ENCODE peak calls at places on chromosomes 5 and 9, in nine cellular contexts. D is pancreas, G is Calu3, U is AG10803, Y is spleen, X is bronchial epithelial cell, Q is endothelial cell, B is transverse colon, P is HCT116. Z is an unnamed sample.

GRCh38 chr5:43564289-43564850 is 7.5 kb upstream of the PAIP1 start:
- DNase-seq in B (no peak), U (no peak), G (no peak), D (no peak), Y (no peak), P (no peak), Q (no peak), X (no peak), Z (no peak)

GRCh38 chr9:116282598-116282997 is 129.0 kb downstream of the PAPPA start:
- DNase-seq in G (no peak), P (no peak), Q (no peak), Y (no peak), U (no peak), D (no peak), X (no peak), B (no peak), Z (no peak)

GRCh38 chr5:75886706-75887105 is 169.5 kb upstream of the POC5 start:
- DNase-seq in B (no peak), Q (no peak), Y (no peak), D (no peak), U (no peak), G (no peak), X (peak; percentile 60), P (no peak), Z (no peak)

GRCh38 chr5:67289763-67290521 is 93.3 kb upstream of the CD180 start:
- DNase-seq in Q (no peak), D (no peak), X (no peak), G (no peak), U (peak; percentile 57), Y (no peak), P (no peak), B (peak; percentile 26), Z (no peak)

GRCh38 chr5:171226864-171227263 is 82.2 kb upstream of the TLX3 start:
- DNase-seq in B (no peak), Y (no peak), U (no peak), D (no peak), G (no peak), Q (no peak), X (no peak), P (no peak), Z (no peak)

GRCh38 chr5:136210259-136210658 is 17.3 kb upstream of the SMIM32 start:
- DNase-seq in U (no peak), G (no peak), Q (no peak), P (no peak), B (no peak), D (no peak), X (no peak), Y (no peak), Z (no peak)

GRCh38 chr5:68277427-68277826 is 61.9 kb downstream of the PIK3R1 start:
- DNase-seq in P (no peak), U (no peak), Y (no peak), D (no peak), B (no peak), Q (no peak), G (peak; percentile 45), X (peak; percentile 92), Z (no peak)

GRCh38 chr5:174511711-174512253 is 212.6 kb upstream of the MSX2 start:
- DNase-seq in Y (no peak), Q (no peak), P (no peak), U (no peak), X (peak; percentile 36), G (no peak), D (no peak), B (no peak), Z (no peak)

GRCh38 chr5:177444106-177445051 is 2.2 kb upstream of the PRR7 start:
- DNase-seq in X (no peak), P (no peak), Y (peak; percentile 78), B (no peak), G (no peak), D (no peak), U (no peak), Q (no peak), Z (peak; percentile 67)

GRCh38 chr5:82396871-82397514 is 118.8 kb upstream of the RPS23 start:
- DNase-seq in U (peak; percentile 100), D (no peak), G (peak; percentile 73), Y (no peak), Q (no peak), P (peak; percentile 54), X (peak; percentile 96), B (peak; percentile 47), Z (no peak)

GRCh38 chr9:109108318-109108717 is 11.4 kb downstream of the TMEM245 start:
- DNase-seq in U (peak; percentile 37), P (no peak), B (no peak), G (no peak), Q (no peak), Y (no peak), X (peak; percentile 62), D (no peak), Z (no peak)

GRCh38 chr9:133886563-133887501 is 105.3 kb downstream of the VAV2 start:
- DNase-seq in D (no peak), P (no peak), G (no peak), U (no peak), X (no peak), B (no peak), Y (no peak), Q (no peak), Z (no peak)

GRCh38 chr9:106862115-106862945 is 636 bp upstream of the ZNF462 start:
- DNase-seq in B (peak; percentile 52), U (peak; percentile 34), Q (peak; percentile 59), P (no peak), Y (no peak), X (peak; percentile 38), G (peak; percentile 37), D (peak; percentile 60), Z (peak; percentile 30)
- TF ChIP-seq CTCF in B (no peak), U (peak; percentile 53), Q (no peak), P (no peak), Y (no peak), X (peak; percentile 47), G (no peak), D (no peak), Z (no peak)

GRCh38 chr9:115254217-115254616 is 136.3 kb upstream of the TNC start:
- DNase-seq in Q (no peak), X (no peak), D (no peak), B (no peak), U (no peak), Y (no peak), G (no peak), P (no peak), Z (no peak)

GRCh38 chr9:115254781-115255180 is 136.8 kb upstream of the TNC start:
- DNase-seq in Y (no peak), B (no peak), U (no peak), G (no peak), X (no peak), P (no peak), Q (no peak), D (no peak), Z (no peak)

DNA sequence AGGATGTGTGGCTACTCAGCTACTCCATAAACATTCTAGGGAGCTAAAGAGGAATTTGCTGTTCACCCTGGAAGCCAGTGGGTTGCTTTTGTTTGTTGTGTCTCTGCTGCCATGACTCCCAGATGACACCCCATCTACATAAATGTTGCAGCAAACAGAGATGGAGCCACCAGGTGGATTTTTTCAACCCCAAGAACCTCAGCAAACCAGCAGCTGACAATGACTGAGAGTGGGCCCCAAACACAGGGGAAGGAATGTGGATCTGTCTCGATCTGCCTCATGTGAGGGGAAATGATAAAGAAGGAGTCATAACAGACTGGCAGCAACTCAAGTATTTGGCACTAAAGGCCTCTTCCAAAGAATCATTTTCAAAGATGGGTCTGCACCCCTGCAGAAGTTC is 132.7 kb upstream of the TNC start:
- DNase-seq in G (no peak), Q (no peak), D (no peak), U (peak; percentile 98), Y (no peak), B (no peak), X (peak; percentile 99), P (no peak), Z (no peak)
- TF ChIP-seq CTCF in G (no peak), Q (no peak), D (no peak), U (peak; percentile 25), Y (no peak), B (no peak), X (no peak), P (no peak), Z (no peak)

DNA sequence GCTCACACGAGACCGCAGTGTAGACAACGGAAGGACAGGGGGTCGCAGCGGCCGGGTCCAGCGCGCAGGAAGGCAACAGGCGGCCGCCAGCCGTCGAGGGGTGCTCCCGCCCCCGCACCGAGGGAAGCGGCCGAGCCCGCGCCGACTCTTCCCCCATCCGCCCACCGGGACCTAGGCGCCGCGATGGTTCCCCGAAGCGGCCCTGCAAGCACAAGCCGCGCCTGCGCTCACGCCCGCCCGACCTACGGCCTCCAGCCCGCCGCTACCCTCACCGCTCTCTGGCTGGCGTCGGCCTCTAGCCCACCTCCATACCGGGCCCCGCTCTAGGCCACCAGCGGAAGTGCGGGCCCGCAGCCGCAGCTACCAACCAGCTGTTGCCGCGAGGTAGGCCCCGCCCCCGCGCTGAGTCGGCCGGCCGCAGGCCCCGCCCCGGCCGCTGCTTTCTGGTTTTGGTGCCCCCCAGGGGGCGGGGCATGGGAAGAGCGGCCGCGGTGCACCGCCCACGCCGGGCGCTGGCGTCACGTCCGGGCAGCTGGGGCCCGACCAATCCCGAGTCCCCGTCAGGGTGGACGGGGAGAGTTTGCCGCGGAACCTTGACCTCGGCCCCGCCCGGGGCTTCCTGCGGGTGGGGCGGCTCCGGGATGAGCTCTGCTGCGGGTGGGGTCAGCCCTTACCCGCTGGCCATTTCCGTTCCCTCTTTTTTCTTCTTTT is at the start of gene SETX:
- DNase-seq in B (peak; percentile 98), P (peak; percentile 95), G (peak; percentile 93), Q (peak; percentile 99), U (peak; percentile 96), D (peak; percentile 99), Y (peak; percentile 99), X (peak; percentile 88), Z (peak; percentile 100)
- TF ChIP-seq CTCF in B (no peak), P (no peak), G (no peak), Q (no peak), U (no peak), D (no peak), Y (peak; percentile 30), X (no peak), Z (no peak)

DNA sequence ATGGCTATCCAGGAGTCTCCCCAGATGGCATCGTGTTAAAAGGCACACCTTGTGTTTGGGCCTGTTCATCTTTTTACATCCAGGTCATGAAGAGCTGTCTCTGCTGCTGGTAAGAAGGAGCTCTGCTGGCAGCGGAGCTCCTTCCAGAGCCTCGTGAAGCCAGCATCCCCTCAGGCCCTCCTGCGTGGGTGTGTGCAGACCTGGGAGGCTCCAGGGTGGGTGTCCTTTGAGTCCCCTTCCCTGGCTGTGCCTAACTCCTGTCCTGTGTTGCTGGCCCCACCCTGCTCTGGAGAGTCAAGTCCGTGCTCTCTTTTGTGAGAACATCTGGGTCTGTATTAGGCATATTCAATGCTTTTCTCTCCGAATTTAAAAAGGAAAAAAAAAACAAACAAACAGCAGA is 149.6 kb upstream of the IRX2 start:
- DNase-seq in G (no peak), P (no peak), U (no peak), Q (no peak), Y (no peak), X (no peak), D (no peak), B (no peak), Z (no peak)
- TF ChIP-seq CTCF in G (no peak), P (no peak), U (no peak), Q (no peak), Y (no peak), X (no peak), D (no peak), B (no peak), Z (no peak)

GRCh38 chr5:127536687-127537086 is 19.2 kb downstream of the PRRC1 start:
- DNase-seq in Y (no peak), B (no peak), X (peak; percentile 26), U (peak; percentile 21), D (no peak), G (no peak), Q (no peak), P (no peak), Z (no peak)
- TF ChIP-seq CTCF in Y (peak; percentile 11), B (no peak), X (peak; percentile 4), U (peak; percentile 46), D (no peak), G (no peak), Q (peak; percentile 45), P (peak; percentile 51), Z (no peak)

GRCh38 chr5:73299017-73299630 is 126.1 kb downstream of the TMEM174 start:
- DNase-seq in P (no peak), B (no peak), D (peak; percentile 70), U (no peak), X (no peak), Q (peak; percentile 63), G (peak; percentile 74), Y (no peak), Z (peak; percentile 30)
- TF ChIP-seq CTCF in P (peak; percentile 14), B (peak; percentile 19), D (no peak), U (no peak), X (peak; percentile 21), Q (peak; percentile 51), G (peak; percentile 57), Y (peak; percentile 23), Z (no peak)